ENCODE peak calls at places on chromosomes 13 and 19, in five cellular contexts. H is HFF-Myc, I is foreskin keratinocyte, A is cardiac muscle cell, C is activated T-cell treated with anti-CD3 and anti-CD28 coated beads for 24 hours. L is an unnamed sample.

GRCh38 chr19:39878398-39878797 is 32.2 kb upstream of the FBL start:
- DNase-seq in C (no peak), H (no peak), I (no peak), A (no peak), L (no peak)

GRCh38 chr13:99542788-99543406 is 41.6 kb downstream of the TM9SF2 start:
- DNase-seq in H (no peak), I (no peak), C (peak; percentile 38), A (no peak), L (peak; percentile 55)

GRCh38 chr19:41626877-41627276 is at the start of gene CEACAM4:
- DNase-seq in H (no peak), I (no peak), A (no peak), C (no peak), L (no peak)

GRCh38 chr19:38059897-38060296 is 152.9 kb downstream of the SIPA1L3 start:
- DNase-seq in H (no peak), C (no peak), A (no peak), I (no peak), L (peak; percentile 29)

GRCh38 chr19:14528419-14529253 is 758 bp upstream of the TECR start:
- DNase-seq in I (no peak), H (no peak), C (no peak), A (no peak), L (no peak)

GRCh38 chr13:73653688-73654087 is 480.5 kb downstream of the KLF12 start:
- DNase-seq in A (no peak), C (no peak), H (no peak), I (no peak), L (no peak)

GRCh38 chr19:3796358-3796757 is 10.2 kb upstream of the MATK start:
- DNase-seq in H (no peak), I (no peak), A (no peak), C (no peak), L (no peak)

GRCh38 chr13:42497798-42498197 is 76.2 kb upstream of the TNFSF11 start:
- DNase-seq in C (peak; percentile 22), I (peak; percentile 75), H (no peak), A (no peak), L (peak; percentile 22)

GRCh38 chr19:28076628-28077027 is 1136.3 kb downstream of the UQCRFS1 start:
- DNase-seq in A (no peak), C (no peak), I (no peak), H (no peak), L (no peak)

GRCh38 chr19:13718733-13719132 is 45.6 kb upstream of the MRI1 start:
- DNase-seq in H (no peak), A (peak; percentile 60), I (no peak), C (no peak), L (no peak)

GRCh38 chr13:60162096-60162495 is 1.6 kb downstream of the DIAPH3 start:
- DNase-seq in C (no peak), H (no peak), A (no peak), I (no peak), L (no peak)

GRCh38 chr13:76980075-76980718 is 11.7 kb upstream of the CLN5 start:
- DNase-seq in C (peak; percentile 81), I (no peak), H (no peak), A (peak; percentile 86), L (peak; percentile 89)

GRCh38 chr13:52751196-52751595 is 11.6 kb upstream of the CNMD start:
- DNase-seq in I (peak; percentile 53), C (no peak), H (no peak), A (no peak), L (no peak)

GRCh38 chr13:27997904-27998522 is 9.5 kb upstream of the URAD start:
- DNase-seq in A (peak; percentile 81), C (no peak), H (no peak), I (no peak), L (peak; percentile 29)

GRCh38 chr19:14972676-14973075 is 7.0 kb downstream of the SLC1A6 start:
- DNase-seq in H (no peak), A (no peak), I (no peak), C (no peak), L (no peak)

GRCh38 chr19:49921871-49922755 is 6.9 kb upstream of the ATF5 start:
- DNase-seq in A (no peak), I (no peak), H (no peak), C (no peak), L (no peak)

GRCh38 chr19:20661150-20661819 is at the start of gene ZNF626:
- DNase-seq in C (peak; percentile 89), I (peak; percentile 88), A (peak; percentile 99), H (peak; percentile 80), L (peak; percentile 95)

GRCh38 chr13:46154136-46154854 is 27.7 kb downstream of the LCP1 start:
- DNase-seq in A (no peak), C (no peak), H (no peak), I (no peak), L (no peak)

GRCh38 chr19:41708481-41708880 is at the start of gene CEACAM5:
- DNase-seq in A (no peak), C (no peak), I (no peak), H (no peak), L (no peak)

GRCh38 chr13:44276061-44276460 is 97.6 kb upstream of the SERP2 start:
- DNase-seq in A (no peak), I (no peak), H (no peak), C (no peak), L (no peak)

GRCh38 chr13:101382086-101382485 is 34.2 kb downstream of the NALCN start:
- DNase-seq in C (no peak), A (no peak), H (no peak), I (no peak), L (no peak)

GRCh38 chr13:28159057-28159456 is 20.7 kb downstream of the PAN3 start:
- DNase-seq in A (no peak), H (no peak), C (no peak), I (no peak), L (no peak)

GRCh38 chr13:37216340-37216739 is 110.9 kb upstream of the CSNK1A1L start:
- DNase-seq in H (no peak), C (no peak), I (no peak), A (no peak), L (no peak)

GRCh38 chr19:49506575-49507105 is 5.8 kb upstream of the FCGRT start:
- DNase-seq in A (peak; percentile 69), I (no peak), C (peak; percentile 73), H (no peak), L (peak; percentile 76)

GRCh38 chr13:66262330-66262729 is 967.8 kb downstream of the PCDH9 start:
- DNase-seq in I (no peak), C (no peak), H (no peak), A (no peak), L (no peak)

GRCh38 chr19:49271080-49271753 is 53.8 kb downstream of the SLC6A16 start:
- DNase-seq in A (no peak), H (no peak), C (no peak), I (no peak), L (no peak)

GRCh38 chr19:35039881-35040456 is 1.6 kb upstream of the HPN start:
- DNase-seq in I (no peak), C (no peak), H (no peak), A (no peak), L (no peak)

GRCh38 chr19:46844067-46844489 is 6.6 kb downstream of the AP2S1 start:
- DNase-seq in A (no peak), C (no peak), H (no peak), I (no peak), L (no peak)

GRCh38 chr19:18020212-18021067 is 12.5 kb downstream of the ARRDC2 start:
- DNase-seq in I (no peak), C (no peak), A (no peak), H (no peak), L (no peak)

GRCh38 chr13:80251403-80251802 is 89.5 kb downstream of the SPRY2 start:
- DNase-seq in A (peak; percentile 21), C (no peak), I (no peak), H (peak; percentile 59), L (no peak)

GRCh38 chr19:52962394-52963228 is at the start of gene ZNF816:
- DNase-seq in A (peak; percentile 98), I (peak; percentile 78), H (peak; percentile 42), C (peak; percentile 99), L (peak; percentile 98)

GRCh38 chr13:112842343-112842856 is 126.6 kb upstream of the MCF2L start:
- DNase-seq in I (no peak), A (no peak), C (no peak), H (no peak), L (no peak)

GRCh38 chr13:42405665-42406390 is 133.9 kb downstream of the AKAP11 start:
- DNase-seq in A (no peak), I (peak; percentile 85), H (peak; percentile 52), C (peak; percentile 56), L (peak; percentile 86)

GRCh38 chr19:3970313-3970807 is 539 bp downstream of the DAPK3 start:
- DNase-seq in H (no peak), C (no peak), A (no peak), I (no peak), L (no peak)

GRCh38 chr13:110030394-110030928 is 244.1 kb upstream of the IRS2 start:
- DNase-seq in I (no peak), H (no peak), A (no peak), C (no peak), L (no peak)

GRCh38 chr19:6069268-6069771 is 41.0 kb downstream of the RFX2 start:
- DNase-seq in I (no peak), C (no peak), H (no peak), A (no peak), L (peak; percentile 50)

GRCh38 chr19:55431183-55431582 is 11.9 kb downstream of the SHISA7 start:
- DNase-seq in A (no peak), H (no peak), C (no peak), I (no peak), L (no peak)

GRCh38 chr19:5126498-5127223 is 157.7 kb downstream of the KDM4B start:
- DNase-seq in I (no peak), H (no peak), C (no peak), A (no peak), L (no peak)

GRCh38 chr19:15469513-15470297 is 5.4 kb upstream of the RASAL3 start:
- DNase-seq in I (no peak), H (no peak), C (no peak), A (no peak), L (no peak)

L was measured in stimulated activated naive CD8-positive, alpha-beta T cell treated with anti-CD3 and anti-CD28 coated beads, Interleukin-15, amount 100 ng/mL, for 72 hours.